ENCODE peak calls at places on chromosomes 6 and 20, in four cellular contexts. One of them, this sample, is unnamed.

GRCh38 chr6:7088076-7088742 is 19.6 kb upstream of the RREB1 start:
- DNase-seq in OCI-LY7: no peak
- DNase-seq in anterior cingulate cortex: no peak
- DNase-seq in AG08396: no peak
- DNase-seq in this sample: no peak

GRCh38 chr6:28315628-28316027 is 20.3 kb downstream of the ZSCAN31 start:
- DNase-seq in OCI-LY7: no peak
- DNase-seq in anterior cingulate cortex: no peak
- DNase-seq in AG08396: no peak
- DNase-seq in this sample: no peak

GRCh38 chr20:50721881-50722281 is 9.5 kb upstream of the PARD6B start:
- DNase-seq in OCI-LY7: no peak
- DNase-seq in anterior cingulate cortex: no peak
- DNase-seq in AG08396: no peak
- DNase-seq in this sample: no peak

GRCh38 chr20:62876826-62877728 is 15.5 kb upstream of the TCFL5 start:
- DNase-seq in OCI-LY7: no peak
- DNase-seq in anterior cingulate cortex: no peak
- DNase-seq in AG08396: peak
- DNase-seq in this sample: no peak

GRCh38 chr6:157980288-157981131 is 1.2 kb upstream of the SYNJ2 start:
- DNase-seq in OCI-LY7: no peak
- DNase-seq in anterior cingulate cortex: no peak
- DNase-seq in AG08396: no peak
- DNase-seq in this sample: no peak

GRCh38 chr6:113875470-113875869 is 18.3 kb downstream of the MARCKS start:
- DNase-seq in OCI-LY7: no peak
- DNase-seq in anterior cingulate cortex: no peak
- DNase-seq in AG08396: peak
- DNase-seq in this sample: no peak

GRCh38 chr6:119312875-119313338 is 36.7 kb downstream of the MAN1A1 start:
- DNase-seq in OCI-LY7: no peak
- DNase-seq in anterior cingulate cortex: no peak
- DNase-seq in AG08396: no peak
- DNase-seq in this sample: no peak

GRCh38 chr20:57089701-57090144 is 176.7 kb downstream of the BMP7 start:
- DNase-seq in OCI-LY7: peak
- DNase-seq in anterior cingulate cortex: peak
- DNase-seq in AG08396: peak
- DNase-seq in this sample: peak

GRCh38 chr6:79335133-79335674 is 100.7 kb upstream of the HMGN3 start:
- DNase-seq in OCI-LY7: no peak
- DNase-seq in anterior cingulate cortex: no peak
- DNase-seq in AG08396: no peak
- DNase-seq in this sample: no peak

This sample was measured in NCI-H1930.